ENCODE peak calls at places on chromosomes 6 and 20, in eight cellular contexts. G, F, W, J, A, C, Z and Y are unnamed samples.

GRCh38 chr6:132763269-132763668 is 5.6 kb upstream of the VNN2 start:
- DNase-seq in G (peak), F (no peak), W (peak), J (no peak), A (peak), C (peak), Z (peak), Y (peak)

GRCh38 chr6:43953794-43954310 is 173.4 kb downstream of the MRPL14 start:
- DNase-seq in G (no peak), F (no peak), W (no peak), J (peak), A (no peak), C (no peak), Z (no peak), Y (no peak)

GRCh38 chr6:157094038-157094437 is 229.3 kb downstream of the TMEM242 start:
- DNase-seq in G (no peak), F (no peak), W (no peak), J (no peak), A (no peak), C (no peak), Z (no peak), Y (no peak)

GRCh38 chr6:158654498-158654897 is 4.6 kb downstream of the SYTL3 start:
- DNase-seq in G (no peak), F (no peak), W (peak), J (peak), A (peak), C (no peak), Z (no peak), Y (peak)

GRCh38 chr20:38221041-38221589 is 39.4 kb downstream of the KIAA1755 start:
- DNase-seq in G (peak), F (peak), W (peak), J (peak), A (peak), C (peak), Z (peak), Y (peak)

GRCh38 chr6:136782021-136782770 is 10.1 kb downstream of the MAP3K5 start:
- DNase-seq in G (no peak), F (peak), W (peak), J (peak), A (no peak), C (no peak), Z (no peak), Y (no peak)

GRCh38 chr6:149139782-149140136 is 177.8 kb upstream of the TAB2 start:
- DNase-seq in G (no peak), F (no peak), W (peak), J (no peak), A (no peak), C (no peak), Z (no peak), Y (no peak)

GRCh38 chr20:19110866-19111460 is 101.5 kb upstream of the SLC24A3 start:
- DNase-seq in G (no peak), F (no peak), W (no peak), J (no peak), A (no peak), C (no peak), Z (no peak), Y (no peak)

GRCh38 chr20:276620-277495 is 13.7 kb downstream of the C20orf96 start:
- DNase-seq in G (no peak), F (no peak), W (no peak), J (no peak), A (peak), C (no peak), Z (no peak), Y (no peak)

GRCh38 chr20:52076164-52076563 is 115.4 kb downstream of the ZFP64 start:
- DNase-seq in G (no peak), F (no peak), W (no peak), J (no peak), A (no peak), C (no peak), Z (no peak), Y (no peak)

GRCh38 chr6:55212147-55212546 is 37.8 kb downstream of the HCRTR2 start:
- DNase-seq in G (no peak), F (no peak), W (no peak), J (no peak), A (no peak), C (no peak), Z (no peak), Y (no peak)

GRCh38 chr6:95511404-95511803 is 65.9 kb upstream of the MANEA start:
- DNase-seq in G (no peak), F (no peak), W (no peak), J (no peak), A (no peak), C (no peak), Z (no peak), Y (no peak)

GRCh38 chr20:5970381-5970780 is 19.9 kb downstream of the MCM8 start:
- DNase-seq in G (no peak), F (no peak), W (no peak), J (no peak), A (no peak), C (no peak), Z (no peak), Y (no peak)

GRCh38 chr6:100726741-100727140 is 154.4 kb downstream of the ASCC3 start:
- DNase-seq in G (no peak), F (no peak), W (no peak), J (no peak), A (no peak), C (no peak), Z (no peak), Y (no peak)

GRCh38 chr20:34967421-34967820 is 11.8 kb downstream of the MYH7B start:
- DNase-seq in G (no peak), F (no peak), W (no peak), J (no peak), A (no peak), C (no peak), Z (no peak), Y (no peak)

GRCh38 chr6:133251688-133252087 is 10.5 kb downstream of the EYA4 start:
- DNase-seq in G (no peak), F (no peak), W (no peak), J (no peak), A (no peak), C (no peak), Z (no peak), Y (no peak)

GRCh38 chr6:163943647-163944395 is 529.3 kb downstream of the QKI start:
- DNase-seq in G (no peak), F (no peak), W (no peak), J (peak), A (no peak), C (no peak), Z (no peak), Y (no peak)

GRCh38 chr6:145883263-145883662 is 68.7 kb upstream of the FBXO30 start:
- DNase-seq in G (no peak), F (no peak), W (no peak), J (no peak), A (no peak), C (no peak), Z (no peak), Y (no peak)

GRCh38 chr20:63830821-63831593 is at the start of gene ZBTB46:
- DNase-seq in G (no peak), F (no peak), W (no peak), J (no peak), A (no peak), C (no peak), Z (no peak), Y (no peak)